ENCODE peak calls at places on chromosomes 13 and 19, in five cellular contexts. J, L, N, U and E are unnamed samples.

GRCh38 chr19:16323532-16323931 is 1.1 kb upstream of the KLF2 start:
- DNase-seq in J (no peak), L (no peak), N (peak; percentile 39), U (no peak), E (no peak)

GRCh38 chr13:47672982-47673670 is 327.9 kb downstream of the SUCLA2 start:
- DNase-seq in J (no peak), L (no peak), N (no peak), U (no peak), E (no peak)

GRCh38 chr13:53622431-53622830 is 593.8 kb downstream of the OLFM4 start:
- DNase-seq in J (no peak), L (no peak), N (no peak), U (no peak), E (no peak)

GRCh38 chr13:40874138-40874776 is 84.8 kb downstream of the SLC25A15 start:
- DNase-seq in J (no peak), L (no peak), N (no peak), U (no peak), E (peak; percentile 14)

GRCh38 chr19:46715620-46716012 is 1.3 kb downstream of the PRKD2 start:
- DNase-seq in J (no peak), L (no peak), N (peak; percentile 35), U (no peak), E (no peak)

GRCh38 chr19:459724-460511 is 915 bp downstream of the SHC2 start:
- DNase-seq in J (peak; percentile 46), L (peak; percentile 60), N (peak; percentile 71), U (peak; percentile 31), E (no peak)

GRCh38 chr13:106691251-106691650 is 123.3 kb upstream of the ARGLU1 start:
- DNase-seq in J (no peak), L (no peak), N (no peak), U (no peak), E (no peak)

GRCh38 chr13:98480915-98481510 is 95.9 kb downstream of the STK24 start:
- DNase-seq in J (no peak), L (no peak), N (no peak), U (no peak), E (no peak)

GRCh38 chr13:82758056-82758455 is 1124.2 kb downstream of the SLITRK1 start:
- DNase-seq in J (peak; percentile 14), L (peak; percentile 83), N (no peak), U (no peak), E (no peak)

GRCh38 chr19:15964231-15964630 is 15.4 kb downstream of the OR10H4 start:
- DNase-seq in J (no peak), L (no peak), N (no peak), U (no peak), E (no peak)

GRCh38 chr13:19597523-19597922 is 35.9 kb upstream of the MPHOSPH8 start:
- DNase-seq in J (peak; percentile 25), L (no peak), N (no peak), U (no peak), E (no peak)

GRCh38 chr19:38736036-38736412 is 8.2 kb downstream of the CAPN12 start:
- DNase-seq in J (peak; percentile 81), L (peak; percentile 58), N (peak; percentile 64), U (no peak), E (peak; percentile 61)

GRCh38 chr13:71303144-71303543 is 563.9 kb downstream of the DACH1 start:
- DNase-seq in J (no peak), L (peak; percentile 30), N (no peak), U (no peak), E (no peak)

GRCh38 chr13:111886217-111886945 is 180.6 kb upstream of the SOX1 start:
- DNase-seq in J (no peak), L (no peak), N (no peak), U (no peak), E (no peak)

DNA sequence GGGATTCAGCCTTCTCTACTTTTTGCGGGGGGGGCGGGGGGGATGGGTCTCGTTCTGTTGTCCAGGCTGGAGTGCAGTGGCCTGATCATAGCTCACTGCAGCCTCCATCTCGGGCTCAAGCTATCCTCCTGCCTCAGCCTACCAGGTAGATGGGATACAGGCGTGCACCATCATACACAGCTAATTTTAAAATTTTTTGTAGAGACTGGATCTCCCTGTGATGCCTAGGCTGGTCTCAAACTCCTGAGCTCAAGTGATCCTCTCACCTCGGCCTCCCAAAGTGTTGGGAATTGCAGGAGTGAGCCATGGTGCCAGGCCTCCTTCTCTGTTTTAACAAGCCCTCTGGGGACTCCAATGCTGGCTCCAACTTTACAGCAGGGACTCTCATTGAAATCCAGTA is 569 bp upstream of the ZNF792 start:
- DNase-seq in J (no peak), L (no peak), N (no peak), U (no peak), E (no peak)
- H3K4me3 ChIP-seq in J (peak overlapping the region; percentile 87), L (peak overlapping the region; percentile 97), N (no peak overlapping the region), U (peak overlapping the region; percentile 96), E (no peak overlapping the region)

GRCh38 chr19:29810504-29810871 is 1.3 kb upstream of the CCNE1 start:
- DNase-seq in J (peak; percentile 47), L (no peak), N (peak; percentile 34), U (peak; percentile 21), E (no peak)
- H3K4me3 ChIP-seq in J (peak overlapping the region; percentile 96), L (peak overlapping the region; percentile 60), N (no peak overlapping the region), U (no peak overlapping the region), E (no peak overlapping the region)

DNA sequence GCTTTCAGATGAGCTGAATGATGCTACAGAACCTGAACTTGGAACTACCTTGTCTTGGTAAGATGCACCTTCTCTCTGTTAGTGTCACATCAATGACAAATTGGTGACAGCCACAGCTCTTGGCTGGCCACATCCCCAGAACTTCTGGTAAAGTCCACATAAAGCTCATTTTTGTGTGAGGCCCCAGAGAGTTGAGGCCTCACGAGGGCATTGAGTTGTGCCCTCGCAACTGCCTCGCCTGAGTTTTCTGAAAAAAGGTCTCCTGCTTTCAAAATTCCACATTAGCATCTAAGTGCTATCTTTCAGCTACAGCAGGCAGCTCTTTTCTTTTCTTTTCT is 42.6 kb downstream of the MRPL57 start:
- DNase-seq in J (no peak), L (no peak), N (no peak), U (no peak), E (no peak)
- H3K4me3 ChIP-seq in J (no peak overlapping the region), L (no peak overlapping the region), N (no peak overlapping the region), U (no peak overlapping the region), E (no peak overlapping the region)

GRCh38 chr13:79782541-79783216 is 301.7 kb downstream of the NDFIP2 start:
- DNase-seq in J (no peak), L (peak; percentile 87), N (peak; percentile 34), U (no peak), E (no peak)
- H3K4me3 ChIP-seq in J (no peak overlapping the region), L (no peak overlapping the region), N (no peak overlapping the region), U (no peak overlapping the region), E (no peak overlapping the region)

GRCh38 chr13:29921542-29921941 is 71.1 kb upstream of the UBL3 start:
- DNase-seq in J (no peak), L (no peak), N (no peak), U (no peak), E (no peak)

GRCh38 chr13:29922896-29923295 is 72.5 kb upstream of the UBL3 start:
- DNase-seq in J (peak; percentile 25), L (no peak), N (no peak), U (no peak), E (no peak)

GRCh38 chr13:29924482-29924884 is 74.1 kb upstream of the UBL3 start:
- DNase-seq in J (peak; percentile 64), L (no peak), N (no peak), U (no peak), E (no peak)

GRCh38 chr13:29923554-29924481 is 73.4 kb upstream of the UBL3 start:
- DNase-seq in J (peak; percentile 98), L (peak; percentile 87), N (peak; percentile 43), U (peak; percentile 58), E (peak; percentile 21)

GRCh38 chr13:29922281-29922821 is 71.9 kb upstream of the UBL3 start:
- DNase-seq in J (peak; percentile 16), L (no peak), N (no peak), U (no peak), E (no peak)
- H3K4me3 ChIP-seq in J (no peak overlapping the region), L (no peak overlapping the region), N (no peak overlapping the region), U (no peak overlapping the region), E (no peak overlapping the region)

GRCh38 chr13:99894835-99895427 is 76.6 kb downstream of the ZIC5 start:
- DNase-seq in J (no peak), L (peak; percentile 74), N (no peak), U (no peak), E (no peak)

GRCh38 chr13:99896712-99897440 is 74.7 kb downstream of the ZIC5 start:
- DNase-seq in J (no peak), L (no peak), N (no peak), U (no peak), E (no peak)

GRCh38 chr13:99895999-99896695 is 75.4 kb downstream of the ZIC5 start:
- DNase-seq in J (no peak), L (peak; percentile 82), N (no peak), U (no peak), E (no peak)

GRCh38 chr13:99894105-99894504 is 77.5 kb downstream of the ZIC5 start:
- DNase-seq in J (no peak), L (no peak), N (no peak), U (no peak), E (no peak)

DNA sequence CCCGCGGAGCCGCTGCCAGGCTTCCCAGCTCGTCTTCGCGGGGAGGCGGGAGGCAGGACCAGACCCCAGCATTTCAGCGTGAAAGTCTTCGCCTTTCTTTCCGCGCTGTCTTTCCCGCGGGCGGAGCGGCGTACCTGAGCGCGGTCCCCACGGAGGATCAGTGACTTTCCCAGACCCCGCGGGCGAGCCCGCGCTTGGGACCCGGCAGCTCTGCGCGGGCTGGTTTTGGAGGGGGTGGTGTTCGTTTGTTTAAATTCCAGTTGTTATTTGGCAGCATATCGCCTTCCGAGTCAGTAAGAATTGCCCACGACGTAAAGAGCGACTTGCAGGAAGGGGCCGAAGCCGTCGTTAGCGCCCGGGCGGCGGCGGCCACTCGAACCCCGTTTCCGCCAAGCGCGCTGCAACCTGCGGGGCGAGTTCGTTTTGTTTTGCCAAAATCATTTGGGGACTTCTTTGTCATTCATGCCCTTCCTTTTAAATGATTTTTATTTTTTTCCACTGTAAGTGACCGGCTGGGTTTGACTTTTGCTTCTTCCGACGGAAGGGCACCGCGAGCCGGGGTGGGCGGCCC is 76.1 kb downstream of the ZIC5 start:
- DNase-seq in J (no peak), L (peak; percentile 49), N (no peak), U (no peak), E (no peak)
- H3K4me3 ChIP-seq in J (peak overlapping the region; percentile 28), L (peak overlapping the region; percentile 74), N (peak overlapping the region; percentile 23), U (peak overlapping the region; percentile 10), E (peak overlapping the region; percentile 62)

DNA sequence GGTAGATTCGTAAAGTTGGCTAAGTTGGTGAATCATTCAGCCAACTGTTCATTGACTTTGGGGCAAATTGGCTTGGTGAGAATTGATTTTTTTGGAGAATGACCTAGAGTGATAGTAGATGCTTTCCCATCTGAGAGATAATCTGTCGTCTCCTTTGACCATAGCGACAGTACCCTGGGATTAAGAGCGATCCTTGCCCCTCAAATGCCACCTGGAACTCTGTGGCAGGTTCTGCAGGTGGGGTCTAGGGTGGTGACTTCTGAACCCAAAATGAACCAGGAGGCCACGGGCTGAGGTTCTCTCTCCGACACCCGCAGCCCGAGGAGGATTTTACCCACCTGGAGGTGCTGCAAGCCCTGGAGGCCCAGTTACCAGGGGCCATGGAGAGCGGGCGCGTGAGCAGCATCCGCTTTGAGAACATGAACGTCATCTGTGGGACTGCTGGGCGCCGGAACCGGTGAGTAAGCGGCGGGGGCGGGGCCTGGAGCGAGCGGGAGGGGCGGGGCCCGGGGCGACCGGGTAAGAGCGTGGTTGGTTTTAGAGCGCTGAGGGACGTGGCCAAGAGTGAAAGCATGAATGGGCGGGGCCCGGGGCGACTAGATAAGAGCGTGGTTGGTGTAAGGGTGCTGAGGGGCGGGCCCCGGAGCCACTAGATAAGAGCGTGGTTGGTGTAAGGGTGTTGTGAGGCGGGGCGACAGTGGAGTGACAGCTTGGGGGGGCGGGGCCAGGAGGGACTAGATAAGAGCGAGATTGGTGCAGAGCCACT is 8.6 kb downstream of the C19orf81 start:
- DNase-seq in J (peak; percentile 100), L (peak; percentile 100), N (peak; percentile 52), U (peak; percentile 62), E (peak; percentile 36)
- H3K4me3 ChIP-seq in J (peak overlapping the region; percentile 62), L (peak overlapping the region; percentile 94), N (no peak overlapping the region), U (no peak overlapping the region), E (no peak overlapping the region)